ENCODE peak calls at places on chromosome 17, in six cellular contexts. B is stomach, G is foreskin fibroblast, R is MCF 10A, H is right lobe of liver, I is AG09319. D is an unnamed sample.

GRCh38 chr17:79905832-79906231 is 66.6 kb upstream of the CBX4 start:
- DNase-seq in R (peak), B (no peak), H (no peak), G (no peak), I (no peak), D (peak)

GRCh38 chr17:8375738-8376259 is 705 bp downstream of the KRABD2 start:
- DNase-seq in H (no peak), B (no peak), G (no peak), I (no peak), R (no peak), D (no peak)

GRCh38 chr17:11332706-11333105 is 91.7 kb downstream of the SHISA6 start:
- DNase-seq in R (no peak), B (no peak), I (no peak), G (no peak), H (no peak), D (no peak)

GRCh38 chr17:18163528-18163927 is 20.1 kb upstream of the ALKBH5 start:
- DNase-seq in B (no peak), H (no peak), R (no peak), I (no peak), G (no peak), D (no peak)

GRCh38 chr17:62627904-62628603 is 584 bp downstream of the MRC2 start:
- DNase-seq in G (peak), H (no peak), R (peak), B (no peak), I (peak), D (no peak)

GRCh38 chr17:45046536-45047125 is 4.8 kb downstream of the DCAKD start:
- DNase-seq in B (no peak), R (peak), G (no peak), I (no peak), H (no peak), D (no peak)

GRCh38 chr17:54971147-54971546 is 2.6 kb downstream of the STXBP4 start:
- DNase-seq in B (no peak), I (no peak), G (no peak), H (no peak), R (no peak), D (no peak)

GRCh38 chr17:66531826-66532439 is 229.5 kb downstream of the PRKCA start:
- DNase-seq in G (no peak), B (no peak), H (no peak), I (no peak), R (no peak), D (no peak)

GRCh38 chr17:43814714-43815113 is 18.2 kb downstream of the MPP3 start:
- DNase-seq in B (no peak), H (no peak), G (peak), R (peak), I (no peak), D (no peak)

GRCh38 chr17:64460955-64461354 is 12.0 kb downstream of the MILR1 start:
- DNase-seq in G (no peak), B (no peak), H (no peak), R (no peak), I (no peak), D (no peak)

GRCh38 chr17:8073627-8074485 is 13.7 kb downstream of the ALOX12B start:
- DNase-seq in G (peak), R (peak), I (no peak), H (peak), B (peak), D (peak)

GRCh38 chr17:50834786-50835562 is 412 bp upstream of the WFIKKN2 start:
- DNase-seq in H (no peak), I (no peak), G (no peak), B (no peak), R (no peak), D (peak)

GRCh38 chr17:45018514-45019176 is 32.8 kb downstream of the DCAKD start:
- DNase-seq in H (no peak), I (no peak), G (no peak), R (no peak), B (no peak), D (no peak)

GRCh38 chr17:55709984-55710383 is 12.7 kb downstream of the TMEM100 start:
- DNase-seq in H (no peak), B (no peak), I (no peak), R (no peak), G (no peak), D (no peak)

GRCh38 chr17:44655983-44656700 is at the start of gene MEIOC:
- DNase-seq in B (no peak), I (no peak), H (no peak), G (no peak), R (no peak), D (no peak)

GRCh38 chr17:9646556-9646905 is 1.2 kb downstream of the USP43 start:
- DNase-seq in I (no peak), G (no peak), H (no peak), B (no peak), R (no peak), D (no peak)

GRCh38 chr17:65047939-65048338 is 8.6 kb downstream of the GNA13 start:
- DNase-seq in I (no peak), H (no peak), G (no peak), R (no peak), B (no peak), D (no peak)

GRCh38 chr17:82302498-82302963 is 14.9 kb downstream of the CD7 start:
- DNase-seq in R (no peak), I (no peak), G (no peak), B (no peak), H (no peak), D (no peak)

GRCh38 chr17:82302991-82303943 is 14.1 kb downstream of the CD7 start:
- DNase-seq in I (no peak), G (no peak), B (no peak), H (peak), R (no peak), D (peak)

GRCh38 chr17:82300707-82301270 is 16.6 kb downstream of the CD7 start:
- DNase-seq in I (no peak), B (peak), G (peak), H (peak), R (peak), D (peak)

GRCh38 chr17:82301300-82301915 is 16.0 kb downstream of the CD7 start:
- DNase-seq in G (no peak), R (no peak), I (no peak), B (no peak), H (no peak), D (no peak)

GRCh38 chr17:82301916-82302497 is 15.4 kb downstream of the CD7 start:
- DNase-seq in G (no peak), H (peak), R (no peak), I (no peak), B (no peak), D (no peak)
- TF ChIP-seq CTCF in G (no peak), H (no peak), R (no peak), I (no peak), B (no peak), D (no peak)

DNA sequence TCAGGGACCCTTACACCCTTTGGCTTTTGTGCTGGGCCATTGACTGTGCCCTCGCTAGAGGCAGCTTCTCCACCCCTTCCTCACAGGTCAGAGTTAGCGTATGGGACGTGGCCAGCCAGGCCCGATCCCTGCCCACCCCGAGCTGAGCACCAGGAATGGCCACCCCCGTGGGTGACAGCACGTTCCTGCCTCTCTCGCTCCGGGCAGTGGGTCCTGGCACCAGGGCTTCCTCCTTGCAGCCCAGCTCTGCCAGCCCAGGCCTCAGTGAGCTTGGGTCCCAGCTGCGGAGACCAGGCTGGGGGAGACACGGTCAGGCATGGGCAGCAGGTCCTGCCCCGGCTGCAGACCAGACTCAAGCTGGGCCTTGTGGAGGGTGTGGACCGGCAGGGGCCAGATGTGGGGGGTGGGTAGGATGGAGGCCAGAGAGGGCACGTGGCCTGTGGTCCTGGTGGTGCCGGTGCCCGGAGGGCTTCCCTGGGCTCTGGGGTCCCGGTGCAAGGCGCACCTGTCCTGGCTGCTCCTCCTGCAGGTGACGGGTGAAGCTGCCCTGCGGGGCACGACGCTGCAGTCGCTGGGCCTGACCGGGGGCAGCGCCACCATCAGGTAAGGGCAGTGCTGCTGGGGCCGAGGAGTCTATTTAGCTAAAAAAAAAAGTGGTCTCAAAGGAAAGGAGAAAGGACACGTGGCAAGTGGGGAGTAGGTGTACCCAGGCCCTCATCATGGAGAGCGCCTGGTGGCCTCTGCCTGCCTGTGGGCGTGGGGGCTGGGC is 18.2 kb downstream of the ASPSCR1 start:
- DNase-seq in R (no peak), B (no peak), I (no peak), G (no peak), H (no peak), D (peak)
- TF ChIP-seq CTCF in R (no peak), B (no peak), I (no peak), G (no peak), H (no peak), D (no peak)

DNA sequence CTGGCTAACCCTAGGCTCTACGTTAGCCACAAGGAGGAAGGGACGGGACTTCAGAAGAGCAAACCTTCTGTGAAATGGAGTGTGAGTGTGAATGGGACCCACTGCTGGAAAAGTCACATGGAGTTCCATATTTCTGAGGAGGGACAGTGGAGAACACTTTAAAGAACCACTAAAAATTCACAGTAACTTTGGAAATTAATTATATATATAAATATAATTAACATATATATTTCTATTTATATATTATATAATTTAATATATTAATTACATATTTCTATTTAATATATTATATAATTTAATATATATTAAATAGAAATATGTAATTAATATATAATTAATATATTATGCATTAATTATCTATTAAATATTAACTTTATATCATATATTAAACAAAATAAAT is 215.2 kb upstream of the SOX9 start:
- DNase-seq in B (no peak), R (no peak), H (no peak), G (no peak), I (no peak), D (no peak)
- TF ChIP-seq CTCF in B (no peak), R (no peak), H (no peak), G (no peak), I (no peak), D (no peak)

GRCh38 chr17:163514-164103 is 17.8 kb downstream of the DOC2B start:
- DNase-seq in B (no peak), G (no peak), R (peak), H (peak), I (no peak), D (no peak)
- TF ChIP-seq CTCF in B (no peak), G (no peak), R (peak), H (no peak), I (no peak), D (peak)

GRCh38 chr17:73785466-73785865 is 141.2 kb upstream of the SDK2 start:
- DNase-seq in R (no peak), H (no peak), B (no peak), I (no peak), G (no peak), D (no peak)

GRCh38 chr17:73784015-73784603 is 139.9 kb upstream of the SDK2 start:
- DNase-seq in H (no peak), G (no peak), B (no peak), R (no peak), I (no peak), D (no peak)

GRCh38 chr17:73782231-73782630 is 138.0 kb upstream of the SDK2 start:
- DNase-seq in G (no peak), I (no peak), B (no peak), R (no peak), H (no peak), D (no peak)

GRCh38 chr17:73783382-73783766 is 139.1 kb upstream of the SDK2 start:
- DNase-seq in B (no peak), H (no peak), R (no peak), I (no peak), G (no peak), D (no peak)

DNA sequence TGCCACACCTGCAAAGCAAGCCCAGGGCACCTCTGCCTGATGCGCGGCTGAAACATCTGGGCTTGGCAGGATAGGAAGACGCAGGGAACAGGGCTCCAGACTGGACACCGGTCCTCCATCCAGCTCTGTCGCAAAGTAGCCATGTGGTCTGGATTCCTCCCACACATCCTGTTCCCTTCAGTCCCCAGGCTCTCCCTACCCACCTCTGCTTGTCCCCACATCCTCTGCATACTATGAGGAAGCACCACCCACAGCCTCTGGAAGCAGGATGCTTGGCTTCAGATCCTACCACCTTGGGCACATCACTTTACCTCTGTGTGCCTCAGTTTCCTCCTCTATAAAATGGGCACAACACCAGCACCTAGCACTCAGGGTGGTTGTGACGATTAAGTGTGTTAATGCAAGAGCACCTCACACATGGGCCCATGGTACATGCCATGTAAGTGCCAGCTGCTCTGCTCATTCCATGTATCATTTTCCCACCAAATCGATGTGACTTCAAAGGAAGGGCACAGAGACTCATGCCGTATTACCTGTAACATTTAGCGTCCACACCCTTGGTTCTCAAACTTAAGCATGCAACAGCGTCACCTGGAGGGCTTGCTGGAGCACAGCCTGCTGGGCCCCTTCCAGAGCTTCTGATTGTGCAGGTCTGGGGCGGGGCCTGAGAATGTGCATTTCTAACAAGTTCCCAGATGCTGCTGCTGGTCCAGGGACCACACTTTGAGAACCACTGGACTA is 138.6 kb upstream of the SDK2 start:
- DNase-seq in R (no peak), B (no peak), I (no peak), H (no peak), G (no peak), D (no peak)
- TF ChIP-seq CTCF in R (peak), B (no peak), I (no peak), H (no peak), G (no peak), D (no peak)

GRCh38 chr17:13792314-13792713 is 190.6 kb upstream of the HS3ST3A1 start:
- DNase-seq in H (no peak), G (peak), B (no peak), R (no peak), I (no peak), D (no peak)
- TF ChIP-seq CTCF in H (no peak), G (no peak), B (no peak), R (no peak), I (no peak), D (peak)

GRCh38 chr17:13513039-13513405 is 88.7 kb downstream of the HS3ST3A1 start:
- DNase-seq in B (no peak), H (no peak), I (no peak), R (no peak), G (peak), D (no peak)
- TF ChIP-seq CTCF in B (no peak), H (no peak), I (peak), R (no peak), G (no peak), D (peak)

DNA sequence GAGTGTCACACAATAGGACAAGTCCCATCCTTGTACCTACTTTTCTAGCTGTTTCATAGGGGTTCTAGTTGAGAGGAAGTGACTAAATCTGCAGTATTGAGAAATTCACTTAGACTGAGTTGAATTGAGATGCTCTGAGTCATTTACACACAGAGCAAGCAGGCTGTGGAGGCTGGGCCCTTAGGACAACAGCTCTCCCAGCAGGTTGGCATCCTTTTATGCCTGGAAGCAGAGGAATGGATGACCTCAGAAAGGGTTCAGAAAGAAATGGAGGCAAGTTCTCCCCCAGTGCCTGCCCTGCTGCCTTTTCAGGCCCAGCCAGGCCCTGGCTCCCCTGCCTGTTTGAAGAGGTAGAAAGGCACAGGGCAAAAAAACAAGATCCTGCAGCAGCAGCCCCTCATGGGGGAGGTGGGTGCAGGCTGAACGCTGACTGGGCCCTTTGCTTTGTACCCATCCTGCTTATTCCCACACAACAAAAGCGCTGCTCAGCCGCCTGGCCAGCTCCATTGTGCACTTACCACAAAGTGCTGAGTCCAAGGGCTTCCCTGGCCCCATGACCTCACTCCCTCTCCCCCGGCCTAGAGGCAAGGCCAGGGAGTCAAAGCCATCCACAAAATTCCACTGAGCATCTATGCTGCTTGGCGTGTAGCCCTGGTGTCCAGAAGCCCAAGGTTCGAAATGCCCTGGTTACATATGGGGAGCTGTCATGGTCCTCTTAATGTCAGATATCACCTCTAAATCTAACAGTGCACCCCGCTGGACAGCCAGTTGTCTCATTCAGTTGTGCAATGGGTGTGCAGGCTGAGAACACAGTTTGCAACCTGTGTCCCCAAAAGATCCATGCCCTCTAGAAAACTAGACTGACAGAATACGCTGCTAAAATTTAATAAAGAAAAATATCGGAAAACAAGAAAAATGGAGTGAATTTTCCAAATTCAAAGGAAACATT is 5.4 kb upstream of the CRYBA1 start:
- DNase-seq in G (peak), R (peak), H (peak), I (peak), B (no peak), D (no peak)
- TF ChIP-seq CTCF in G (no peak), R (no peak), H (no peak), I (peak), B (no peak), D (peak)